ENCODE peak calls at places on chromosomes 2 and 18, in four cellular contexts. M, P, F and D are unnamed samples.

GRCh38 chr2:101135412-101136296 is 15.5 kb downstream of the TBC1D8 start:
- DNase-seq in M (no peak), P (no peak), F (peak), D (no peak)

GRCh38 chr2:180553094-180553715 is 427.2 kb upstream of the UBE2E3 start:
- DNase-seq in M (no peak), P (no peak), F (no peak), D (no peak)

GRCh38 chr2:234951386-234952269 is at the start of gene SH3BP4:
- DNase-seq in M (peak), P (peak), F (peak), D (peak)

GRCh38 chr18:79070486-79070885 is 1.3 kb downstream of the ATP9B start:
- DNase-seq in M (no peak), P (peak), F (no peak), D (no peak)

GRCh38 chr2:41141146-41141791 is 689.4 kb upstream of the SLC8A1 start:
- DNase-seq in M (no peak), P (no peak), F (peak), D (no peak)

GRCh38 chr2:46377287-46377605 is 80.0 kb downstream of the EPAS1 start:
- DNase-seq in M (no peak), P (no peak), F (no peak), D (no peak)

GRCh38 chr18:75130591-75131274 is 78.2 kb downstream of the PTGR3 start:
- DNase-seq in M (no peak), P (peak), F (no peak), D (no peak)

GRCh38 chr18:2515408-2515807 is 55.9 kb downstream of the METTL4 start:
- DNase-seq in M (no peak), P (peak), F (no peak), D (no peak)

GRCh38 chr2:85457877-85458316 is 39.4 kb downstream of the SH2D6 start:
- DNase-seq in M (no peak), P (no peak), F (no peak), D (no peak)

GRCh38 chr18:25832008-25832604 is 258.3 kb downstream of the SS18 start:
- DNase-seq in M (peak), P (peak), F (peak), D (no peak)

GRCh38 chr2:1598800-1599199 is 145.5 kb downstream of the PXDN start:
- DNase-seq in M (no peak), P (no peak), F (no peak), D (no peak)

GRCh38 chr2:220670461-220670979 is 901.6 kb downstream of the EPHA4 start:
- DNase-seq in M (no peak), P (no peak), F (no peak), D (no peak)

GRCh38 chr2:9757430-9758287 is 85.6 kb upstream of the TAF1B start:
- DNase-seq in M (no peak), P (peak), F (no peak), D (no peak)

GRCh38 chr2:149148195-149149006 is 109.9 kb downstream of the LYPD6B start:
- DNase-seq in M (no peak), P (no peak), F (no peak), D (no peak)

GRCh38 chr2:196987654-196988364 is 61.3 kb upstream of the PGAP1 start:
- DNase-seq in M (no peak), P (peak), F (peak), D (no peak)

GRCh38 chr2:180983468-180984388 is 3.3 kb downstream of the UBE2E3 start:
- DNase-seq in M (no peak), P (peak), F (peak), D (no peak)

GRCh38 chr2:17538844-17539554 is 1.5 kb upstream of the VSNL1 start:
- DNase-seq in M (peak), P (peak), F (peak), D (no peak)

GRCh38 chr2:36322108-36322507 is 33.5 kb upstream of the CRIM1 start:
- DNase-seq in M (no peak), P (peak), F (peak), D (no peak)

GRCh38 chr2:231554748-231555545 is 24.7 kb upstream of the NMUR1 start:
- DNase-seq in M (no peak), P (peak), F (no peak), D (no peak)

GRCh38 chr2:135819211-135819610 is 17.8 kb downstream of the LCT start:
- DNase-seq in M (no peak), P (peak), F (peak), D (no peak)

GRCh38 chr18:25453556-25454269 is 101.7 kb upstream of the ZNF521 start:
- DNase-seq in M (no peak), P (peak), F (no peak), D (no peak)

GRCh38 chr2:105873721-105874120 is 129.0 kb downstream of the NCK2 start:
- DNase-seq in M (no peak), P (peak), F (peak), D (peak)

GRCh38 chr2:45083175-45083574 is 73.9 kb upstream of the SIX2 start:
- DNase-seq in M (no peak), P (peak), F (no peak), D (no peak)

GRCh38 chr2:1742680-1743395 is 1.5 kb downstream of the PXDN start:
- DNase-seq in M (no peak), P (peak), F (no peak), D (no peak)

GRCh38 chr2:230925879-230926765 is 1.1 kb upstream of the GPR55 start:
- DNase-seq in M (no peak), P (no peak), F (no peak), D (no peak)

GRCh38 chr2:109069430-109070194 is 59.4 kb upstream of the SH3RF3 start:
- DNase-seq in M (no peak), P (no peak), F (peak), D (no peak)

GRCh38 chr2:29463181-29463900 is 348.1 kb downstream of the CLIP4 start:
- DNase-seq in M (no peak), P (peak), F (no peak), D (no peak)

GRCh38 chr2:121790276-121790956 is 35.0 kb downstream of the TSN start:
- DNase-seq in M (no peak), P (peak), F (peak), D (no peak)

GRCh38 chr2:57180042-57180567 is 866.5 kb upstream of the VRK2 start:
- DNase-seq in M (no peak), P (peak), F (no peak), D (no peak)
- H3K27ac ChIP-seq in M (no peak), P (no peak), F (no peak), D (no peak)

DNA sequence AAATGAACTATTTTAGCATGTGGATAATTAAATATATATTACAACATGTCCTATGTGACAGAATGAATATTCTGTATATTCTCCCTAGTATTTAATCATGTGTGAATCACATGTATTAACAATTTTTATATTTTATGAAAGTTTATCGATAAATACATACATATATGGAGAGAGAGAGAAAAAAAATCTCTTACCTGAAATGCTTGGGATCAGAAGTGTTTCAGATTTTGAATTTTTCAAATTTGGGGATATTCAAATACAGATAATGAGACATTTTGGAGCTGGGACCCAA is 228.6 kb upstream of the RBBP8 start:
- DNase-seq in M (no peak), P (no peak), F (no peak), D (no peak)
- TF ChIP-seq CTCF in M (no peak), P (no peak), F (no peak), D (peak)

GRCh38 chr2:174038472-174038871 is 73.3 kb upstream of the SP3 start:
- DNase-seq in M (no peak), P (no peak), F (no peak), D (no peak)

GRCh38 chr2:174039551-174040416 is 74.6 kb upstream of the SP3 start:
- DNase-seq in M (peak), P (peak), F (peak), D (peak)

GRCh38 chr2:174035981-174036742 is 71.0 kb upstream of the SP3 start:
- DNase-seq in M (no peak), P (peak), F (no peak), D (no peak)

GRCh38 chr2:174035117-174035516 is 69.9 kb upstream of the SP3 start:
- DNase-seq in M (no peak), P (no peak), F (no peak), D (no peak)

DNA sequence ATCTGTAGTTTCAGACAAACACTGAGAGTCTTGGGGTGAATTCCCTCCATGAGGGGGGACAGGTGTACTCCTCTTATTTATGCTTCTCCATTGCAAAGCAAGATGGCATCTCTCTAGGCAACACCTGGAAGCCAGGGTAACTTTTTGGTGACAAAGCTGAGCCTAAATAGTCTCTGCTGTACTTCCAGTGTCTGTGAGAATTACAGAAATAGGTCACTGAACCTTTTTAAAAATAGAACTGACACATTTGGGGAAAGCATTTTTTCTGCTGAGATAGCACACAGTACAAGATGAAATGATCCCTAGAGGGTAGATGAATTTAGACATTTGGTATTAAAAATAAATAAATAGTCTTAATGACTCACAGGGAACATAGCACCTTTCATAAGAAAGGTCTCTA is 71.7 kb upstream of the SP3 start:
- DNase-seq in M (no peak), P (no peak), F (no peak), D (no peak)
- H3K27ac ChIP-seq in M (no peak), P (no peak), F (no peak), D (no peak)

GRCh38 chr2:205763708-205764501 is 81.6 kb downstream of the NRP2 start:
- DNase-seq in M (peak), P (peak), F (no peak), D (no peak)
- TF ChIP-seq CTCF in M (no peak), P (peak), F (peak), D (no peak)